ENCODE peak calls at places on chromosome 11, in seven cellular contexts. K, G, E, H, A, B and L are unnamed samples.

GRCh38 chr11:45960387-45961110 is 38.1 kb downstream of the LARGE2 start:
- DNase-seq in E (no peak), A (no peak), K (no peak), B (no peak), G (no peak), H (no peak), L (no peak)

GRCh38 chr11:43790444-43790794 is 90.2 kb upstream of the ALKBH3 start:
- DNase-seq in E (no peak), G (no peak), K (no peak), A (no peak), B (no peak), H (no peak), L (no peak)

GRCh38 chr11:104525416-104525815 is 361.5 kb upstream of the PDGFD start:
- DNase-seq in K (no peak), H (no peak), E (no peak), A (no peak), G (no peak), B (no peak), L (no peak)

GRCh38 chr11:79956061-79956460 is 515.2 kb upstream of the TENM4 start:
- DNase-seq in B (no peak), E (no peak), H (no peak), G (no peak), A (no peak), K (no peak), L (no peak)

GRCh38 chr11:44654057-44654456 is 72.7 kb upstream of the TSPAN18 start:
- DNase-seq in G (no peak), B (no peak), A (no peak), E (no peak), H (no peak), K (no peak), L (no peak)

GRCh38 chr11:69120096-69120875 is 35.4 kb upstream of the SMIM38 start:
- DNase-seq in E (no peak), K (no peak), A (peak), G (no peak), B (no peak), H (no peak), L (no peak)

GRCh38 chr11:70080763-70081162 is 2.6 kb downstream of the ANO1 start:
- DNase-seq in B (no peak), K (no peak), A (no peak), E (no peak), H (no peak), G (no peak), L (no peak)

GRCh38 chr11:10155793-10156490 is 138.1 kb downstream of the SBF2 start:
- DNase-seq in H (no peak), A (no peak), B (no peak), G (no peak), E (no peak), K (no peak), L (no peak)

GRCh38 chr11:125072210-125072960 is 9.3 kb downstream of the SLC37A2 start:
- DNase-seq in A (no peak), H (no peak), G (no peak), E (no peak), B (no peak), K (peak), L (peak)

GRCh38 chr11:100925935-100926334 is 203.7 kb downstream of the PGR start:
- DNase-seq in A (no peak), B (no peak), E (no peak), G (no peak), K (no peak), H (no peak), L (no peak)

GRCh38 chr11:55849037-55849436 is 10.5 kb downstream of the OR5D16 start:
- DNase-seq in G (no peak), K (no peak), B (no peak), H (no peak), A (no peak), E (no peak), L (no peak)

GRCh38 chr11:46659908-46660307 is 40.5 kb downstream of the ARHGAP1 start:
- DNase-seq in H (no peak), E (no peak), B (no peak), K (peak), G (no peak), A (no peak), L (no peak)

GRCh38 chr11:132048040-132048439 is 677.6 kb downstream of the NTM start:
- DNase-seq in E (no peak), H (no peak), K (no peak), A (no peak), G (no peak), B (no peak), L (no peak)

GRCh38 chr11:2525166-2525861 is 80.5 kb downstream of the KCNQ1 start:
- DNase-seq in G (no peak), K (peak), B (peak), A (peak), E (peak), H (no peak), L (no peak)

GRCh38 chr11:68968306-68969255 is 12.2 kb downstream of the MRGPRD start:
- DNase-seq in A (no peak), B (no peak), E (no peak), G (no peak), K (no peak), H (no peak), L (peak)

GRCh38 chr11:9459573-9460321 is 1.1 kb upstream of the ZNF143 start:
- DNase-seq in G (peak), K (peak), B (no peak), H (peak), E (peak), A (no peak), L (no peak)

GRCh38 chr11:64643927-64644326 is 52.9 kb downstream of the SLC22A12 start:
- DNase-seq in H (no peak), K (no peak), A (no peak), G (no peak), E (peak), B (no peak), L (no peak)

GRCh38 chr11:35340101-35340500 is 79.3 kb downstream of the SLC1A2 start:
- DNase-seq in G (no peak), H (no peak), B (no peak), K (no peak), E (no peak), A (no peak), L (no peak)

GRCh38 chr11:83124631-83125424 is 32.1 kb upstream of the PCF11 start:
- DNase-seq in G (no peak), E (no peak), B (no peak), A (no peak), K (no peak), H (no peak), L (no peak)

GRCh38 chr11:79465160-79465559 is 24.3 kb upstream of the TENM4 start:
- DNase-seq in H (no peak), A (no peak), B (no peak), E (no peak), G (no peak), K (no peak), L (no peak)

GRCh38 chr11:111978028-111978771 is 41.1 kb downstream of the DIXDC1 start:
- DNase-seq in A (peak), G (no peak), H (peak), E (no peak), K (peak), B (peak), L (peak)

GRCh38 chr11:37657645-37658044 is 1059.6 kb upstream of the RAG2 start:
- DNase-seq in H (no peak), K (no peak), G (no peak), A (no peak), E (no peak), B (no peak), L (no peak)

GRCh38 chr11:123268118-123268517 is 73.1 kb upstream of the CLMP start:
- DNase-seq in G (no peak), B (no peak), H (no peak), E (peak), A (no peak), K (no peak), L (no peak)

GRCh38 chr11:115129771-115130306 is 374.4 kb downstream of the CADM1 start:
- DNase-seq in B (no peak), A (no peak), G (no peak), E (no peak), K (no peak), H (no peak), L (no peak)

GRCh38 chr11:134751825-134752224 is 339.8 kb upstream of the B3GAT1 start:
- DNase-seq in K (no peak), E (no peak), B (no peak), A (no peak), G (no peak), H (no peak), L (no peak)

GRCh38 chr11:119284344-119285157 is 32.4 kb downstream of the MCAM start:
- DNase-seq in E (peak), A (no peak), G (no peak), K (peak), B (no peak), H (no peak), L (no peak)

GRCh38 chr11:126546694-126547093 is 191.2 kb downstream of the ST3GAL4 start:
- DNase-seq in B (no peak), G (no peak), H (no peak), A (no peak), E (no peak), K (no peak), L (no peak)

GRCh38 chr11:74634537-74634936 is 42.2 kb downstream of the POLD3 start:
- DNase-seq in K (peak), B (no peak), G (no peak), E (no peak), A (no peak), H (no peak), L (no peak)

GRCh38 chr11:12787847-12788246 is 113.6 kb downstream of the TEAD1 start:
- DNase-seq in G (no peak), E (no peak), H (no peak), A (no peak), B (no peak), K (peak), L (no peak)

GRCh38 chr11:130002352-130002845 is at the start of gene PRDM10:
- DNase-seq in G (peak), K (peak), E (peak), B (peak), H (peak), A (peak), L (peak)

GRCh38 chr11:7186190-7186589 is 65.5 kb upstream of the SYT9 start:
- DNase-seq in E (no peak), B (no peak), G (no peak), K (no peak), A (no peak), H (no peak), L (no peak)